ENCODE peak calls at places on chromosome 3, in four cellular contexts. One of them, this sample, is unnamed.

GRCh38 chr3:123291404-123291803 is 89.7 kb downstream of the SEC22A start:
- DNase-seq in cardiac muscle cell: no peak
- DNase-seq in dermis blood vessel endothelial cell: no peak
- DNase-seq in uterus: no peak
- DNase-seq in this sample: no peak

GRCh38 chr3:45597166-45597565 is 2.6 kb downstream of the LIMD1 start:
- DNase-seq in cardiac muscle cell: no peak
- DNase-seq in dermis blood vessel endothelial cell: no peak
- DNase-seq in uterus: peak
- DNase-seq in this sample: no peak

GRCh38 chr3:41200669-41201021 is 1.3 kb downstream of the CTNNB1 start:
- DNase-seq in cardiac muscle cell: peak
- DNase-seq in dermis blood vessel endothelial cell: peak
- DNase-seq in uterus: no peak
- DNase-seq in this sample: no peak

GRCh38 chr3:165839296-165840076 is 2.3 kb upstream of the BCHE start:
- DNase-seq in cardiac muscle cell: no peak
- DNase-seq in dermis blood vessel endothelial cell: no peak
- DNase-seq in uterus: no peak
- DNase-seq in this sample: no peak

GRCh38 chr3:80052271-80052670 is 284.5 kb upstream of the ROBO1 start:
- DNase-seq in cardiac muscle cell: no peak
- DNase-seq in dermis blood vessel endothelial cell: no peak
- DNase-seq in uterus: no peak
- DNase-seq in this sample: no peak

GRCh38 chr3:114903213-114903612 is 243.9 kb downstream of the ZBTB20 start:
- DNase-seq in cardiac muscle cell: no peak
- DNase-seq in dermis blood vessel endothelial cell: no peak
- DNase-seq in uterus: no peak
- DNase-seq in this sample: no peak

GRCh38 chr3:80060664-80061063 is 292.9 kb upstream of the ROBO1 start:
- DNase-seq in cardiac muscle cell: no peak
- DNase-seq in dermis blood vessel endothelial cell: peak
- DNase-seq in uterus: no peak
- DNase-seq in this sample: no peak

GRCh38 chr3:30643763-30644462 is 37.5 kb downstream of the TGFBR2 start:
- DNase-seq in cardiac muscle cell: no peak
- DNase-seq in dermis blood vessel endothelial cell: no peak
- DNase-seq in uterus: peak
- DNase-seq in this sample: no peak

GRCh38 chr3:172630316-172630715 is 80.6 kb downstream of the NCEH1 start:
- DNase-seq in cardiac muscle cell: no peak
- DNase-seq in dermis blood vessel endothelial cell: no peak
- DNase-seq in uterus: no peak
- DNase-seq in this sample: no peak

GRCh38 chr3:56870436-56870835 is 68.7 kb upstream of the ARHGEF3 start:
- DNase-seq in cardiac muscle cell: no peak
- DNase-seq in dermis blood vessel endothelial cell: no peak
- DNase-seq in uterus: no peak
- DNase-seq in this sample: no peak

GRCh38 chr3:99903844-99904243 is 86.2 kb downstream of the CMSS1 start:
- DNase-seq in cardiac muscle cell: no peak
- DNase-seq in dermis blood vessel endothelial cell: no peak
- DNase-seq in uterus: no peak
- DNase-seq in this sample: no peak

GRCh38 chr3:45574067-45574494 is 20.5 kb upstream of the LIMD1 start:
- DNase-seq in cardiac muscle cell: no peak
- DNase-seq in dermis blood vessel endothelial cell: no peak
- DNase-seq in uterus: no peak
- DNase-seq in this sample: no peak

GRCh38 chr3:173402656-173403055 is 5.1 kb downstream of the NLGN1 start:
- DNase-seq in cardiac muscle cell: no peak
- DNase-seq in dermis blood vessel endothelial cell: no peak
- DNase-seq in uterus: no peak
- DNase-seq in this sample: no peak

This sample was measured in GOT3.